ENCODE peak calls at places on chromosomes 4 and X, in six cellular contexts. S, C, V, R, Z and E are unnamed samples.

GRCh38 chr4:176437756-176438155 is 118.0 kb downstream of the SPCS3 start:
- DNase-seq in V (no peak), Z (no peak), S (no peak), R (no peak), C (no peak), E (no peak)

GRCh38 chr4:1416948-1417260 is 10.7 kb upstream of the NKX1-1 start:
- DNase-seq in S (no peak), R (no peak), C (peak), V (no peak), Z (no peak), E (no peak)

GRCh38 chr4:74365761-74366160 is 816 bp downstream of the EREG start:
- DNase-seq in C (peak), R (no peak), Z (no peak), S (peak), V (no peak), E (no peak)

GRCh38 chr4:10212400-10212799 is 95.8 kb upstream of the WDR1 start:
- DNase-seq in S (no peak), V (no peak), C (no peak), R (no peak), Z (no peak), E (no peak)

GRCh38 chr4:100086766-100087431 is 103.4 kb downstream of the DDIT4L start:
- DNase-seq in Z (no peak), R (no peak), S (peak), V (no peak), C (no peak), E (no peak)

GRCh38 chr4:78100060-78100459 is 42.9 kb downstream of the FRAS1 start:
- DNase-seq in R (peak), C (no peak), S (no peak), V (no peak), Z (no peak), E (no peak)

GRCh38 chr4:155376387-155377268 is at the start of gene MAP9:
- DNase-seq in R (peak), Z (peak), C (peak), S (peak), V (peak), E (peak)

GRCh38 chrX:8738588-8739189 is 6.8 kb upstream of the ANOS1 start:
- DNase-seq in V (peak), R (peak), C (peak), Z (no peak), S (peak), E (no peak)

GRCh38 chrX:65677954-65678469 is 10.6 kb downstream of the MSN start:
- DNase-seq in Z (no peak), V (peak), R (peak), C (no peak), S (no peak), E (no peak)

GRCh38 chr4:85777908-85778808 is 303.2 kb downstream of the ARHGAP24 start:
- DNase-seq in C (no peak), V (no peak), R (no peak), S (no peak), Z (no peak), E (no peak)

GRCh38 chr4:80199947-80200346 is 2.6 kb downstream of the PRDM8 start:
- DNase-seq in R (no peak), S (no peak), Z (no peak), V (no peak), C (no peak), E (no peak)

GRCh38 chr4:169810325-169811323 is 52.9 kb upstream of the HPF1 start:
- DNase-seq in V (no peak), C (peak), Z (no peak), S (peak), R (peak), E (no peak)